ENCODE peak calls at places on chromosomes 13 and 19, in five cellular contexts. R is IMR-90, T is H1, V is H9, E is mesendoderm. U is an unnamed sample. For H3K27me3, the result is how much of the 10 kb centered on the place peaks cover.

GRCh38 chr13:79085021-79085420 is 321.0 kb downstream of the RBM26 start:
- DNase-seq in T (no peak), E (no peak), V (no peak), R (no peak), U (no peak)

GRCh38 chr19:43519436-43520088 is 7.4 kb downstream of the ETHE1 start:
- DNase-seq in E (peak), T (peak), R (peak), V (peak), U (peak)

GRCh38 chr13:113155201-113155600 is 3.2 kb upstream of the PROZ start:
- DNase-seq in V (peak), R (no peak), E (no peak), T (no peak), U (no peak)

GRCh38 chr13:31201341-31202024 is 1.7 kb downstream of the B3GLCT start:
- DNase-seq in E (no peak), V (no peak), R (peak), T (no peak), U (no peak)

GRCh38 chr19:23882493-23882892 is 32.2 kb upstream of the ZNF726 start:
- DNase-seq in T (no peak), E (no peak), V (no peak), R (no peak), U (no peak)

GRCh38 chr13:75418997-75419396 is 63.0 kb downstream of the TBC1D4 start:
- DNase-seq in V (no peak), R (peak), E (no peak), T (no peak), U (no peak)

GRCh38 chr13:48009298-48009697 is 8.2 kb upstream of the SUCLA2 start:
- DNase-seq in V (no peak), E (peak), R (peak), T (no peak), U (no peak)

GRCh38 chr13:88472316-88472715 is 801.1 kb downstream of the SLITRK5 start:
- DNase-seq in E (no peak), R (no peak), V (no peak), T (no peak), U (no peak)

GRCh38 chr19:571127-571974 is 1.0 kb upstream of the BSG start:
- DNase-seq in E (peak), T (no peak), R (peak), V (peak), U (peak)

GRCh38 chr13:107373551-107373950 is 805.6 kb upstream of the ARGLU1 start:
- DNase-seq in R (peak), E (peak), V (peak), T (no peak), U (peak)

GRCh38 chr19:43768273-43769050 is 12.3 kb downstream of the KCNN4 start:
- DNase-seq in R (no peak), T (no peak), V (no peak), E (no peak), U (no peak)

GRCh38 chr19:29002336-29002735 is 210.6 kb downstream of the UQCRFS1 start:
- DNase-seq in T (no peak), E (no peak), R (no peak), V (no peak), U (no peak)

GRCh38 chr13:40563350-40564125 is 102.9 kb downstream of the FOXO1 start:
- DNase-seq in T (no peak), E (no peak), V (no peak), R (no peak), U (no peak)

GRCh38 chr19:39411006-39411831 is 1.2 kb upstream of the PLEKHG2 start:
- DNase-seq in E (peak), R (peak), V (no peak), T (no peak), U (no peak)

GRCh38 chr13:113562085-113562749 is 22.3 kb upstream of the TFDP1 start:
- DNase-seq in R (peak), V (peak), E (peak), T (peak), U (peak)

GRCh38 chr19:13101590-13102415 is 855 bp downstream of the LYL1 start:
- DNase-seq in E (no peak), V (no peak), R (no peak), T (no peak), U (no peak)

GRCh38 chr13:30751183-30751933 is 16.0 kb downstream of the ALOX5AP start:
- DNase-seq in T (no peak), V (no peak), E (no peak), R (no peak), U (no peak)

GRCh38 chr13:110625771-110626321 is 10.5 kb downstream of the NAXD start:
- DNase-seq in E (no peak), T (no peak), R (no peak), V (no peak), U (no peak)

GRCh38 chr19:18945297-18945696 is 4.3 kb upstream of the HOMER3 start:
- DNase-seq in V (no peak), T (no peak), R (no peak), E (no peak), U (no peak)

GRCh38 chr13:114231886-114232285 is 2.8 kb upstream of the CDC16 start:
- DNase-seq in E (no peak), V (no peak), R (no peak), T (no peak), U (no peak)

GRCh38 chr19:50359432-50359818 is 6.0 kb downstream of the NAPSA start:
- DNase-seq in T (no peak), R (no peak), E (no peak), V (no peak), U (no peak)

DNA sequence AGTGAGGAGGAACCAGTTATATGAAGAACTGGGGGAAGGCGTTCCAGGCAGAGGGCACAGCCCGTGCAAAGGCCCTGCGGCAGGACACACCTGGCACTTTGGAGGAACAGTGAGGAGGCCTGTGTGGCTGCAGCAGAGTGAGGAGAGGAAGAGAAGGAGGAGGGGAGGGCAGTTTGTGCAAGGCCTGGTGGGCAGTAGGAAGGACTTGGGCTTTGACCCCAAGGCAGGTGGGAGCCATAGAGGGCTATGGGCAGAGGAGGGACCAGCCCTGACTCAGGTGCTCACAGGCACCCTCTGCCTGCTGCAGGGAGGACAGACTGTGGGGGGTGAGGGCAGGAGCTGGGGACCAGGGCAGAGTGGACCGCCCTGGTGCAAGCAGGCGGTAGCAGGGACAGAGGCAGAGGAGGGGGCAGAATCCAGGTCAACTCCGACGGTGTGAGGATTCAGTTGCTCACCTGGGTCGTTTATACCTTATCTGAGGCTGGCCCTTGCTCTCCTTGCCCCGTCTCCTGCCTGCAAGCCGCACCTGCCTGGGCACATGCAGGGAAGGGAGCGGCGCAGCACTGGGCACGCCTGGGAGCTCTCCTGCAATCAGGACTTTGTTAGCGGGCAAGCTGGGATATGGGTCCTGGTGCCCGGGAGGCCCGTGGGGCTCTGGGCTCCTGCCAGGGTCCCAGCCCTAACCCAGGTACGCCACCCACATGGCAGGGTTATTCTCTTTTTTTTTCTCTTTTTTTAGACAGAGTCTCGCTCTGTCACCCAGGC is 34.8 kb downstream of the NFIC start:
- DNase-seq in R (no peak), E (no peak), V (no peak), T (no peak), U (no peak)
- H3K27me3 ChIP-seq in R (under half), E (under half), V (under half), T (under half), U (under half)

GRCh38 chr13:83168575-83168974 is 713.7 kb downstream of the SLITRK1 start:
- DNase-seq in V (no peak), T (no peak), E (no peak), R (peak), U (no peak)

GRCh38 chr13:83162493-83162892 is 719.8 kb downstream of the SLITRK1 start:
- DNase-seq in R (peak), E (peak), V (no peak), T (no peak), U (no peak)

DNA sequence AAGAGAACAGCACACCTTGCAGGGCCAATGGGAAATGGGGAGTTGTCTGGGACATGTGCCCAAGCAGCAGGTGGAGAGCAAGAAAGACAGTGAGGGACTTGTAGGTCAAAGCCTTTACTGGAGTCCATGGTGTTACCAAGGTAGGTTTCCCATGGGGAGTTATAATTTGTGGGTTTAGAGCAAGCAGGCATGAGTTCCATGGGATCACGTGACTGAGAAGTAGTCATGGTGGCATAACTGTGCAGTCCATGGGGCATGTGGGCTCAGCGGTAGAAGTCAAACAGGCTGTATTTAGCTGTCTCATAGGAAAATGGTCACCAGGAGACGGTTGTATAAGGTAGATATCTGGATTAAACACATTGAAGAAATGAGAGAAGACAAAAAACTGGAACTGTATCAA is 715.1 kb downstream of the SLITRK1 start:
- DNase-seq in E (no peak), T (no peak), V (no peak), R (no peak), U (no peak)
- H2AK5ac ChIP-seq in E (no peak), T (no peak), V (no peak), R (no peak), U (no peak)

GRCh38 chr13:91647361-91647970 is 249.0 kb downstream of the GPC5 start:
- DNase-seq in E (peak), T (peak), V (peak), R (peak), U (peak)

GRCh38 chr13:91639316-91639715 is 240.9 kb downstream of the GPC5 start:
- DNase-seq in V (no peak), T (no peak), E (no peak), R (peak), U (no peak)

GRCh38 chr13:91643394-91643793 is 245.0 kb downstream of the GPC5 start:
- DNase-seq in V (no peak), T (no peak), E (no peak), R (no peak), U (no peak)
- H3K27me3 ChIP-seq in V (under half), T (under half), E (under half), R (under half), U (under half)

GRCh38 chr13:106102776-106103175 is 432.7 kb downstream of the EFNB2 start:
- DNase-seq in R (no peak), E (no peak), T (no peak), V (no peak), U (no peak)

GRCh38 chr13:106100261-106100919 is 435.1 kb downstream of the EFNB2 start:
- DNase-seq in V (peak), T (peak), E (peak), R (no peak), U (peak)

GRCh38 chr13:106101201-106101600 is 434.3 kb downstream of the EFNB2 start:
- DNase-seq in V (no peak), R (no peak), T (no peak), E (no peak), U (no peak)

GRCh38 chr13:106098778-106099177 is 436.7 kb downstream of the EFNB2 start:
- DNase-seq in T (no peak), E (peak), V (no peak), R (no peak), U (no peak)

DNA sequence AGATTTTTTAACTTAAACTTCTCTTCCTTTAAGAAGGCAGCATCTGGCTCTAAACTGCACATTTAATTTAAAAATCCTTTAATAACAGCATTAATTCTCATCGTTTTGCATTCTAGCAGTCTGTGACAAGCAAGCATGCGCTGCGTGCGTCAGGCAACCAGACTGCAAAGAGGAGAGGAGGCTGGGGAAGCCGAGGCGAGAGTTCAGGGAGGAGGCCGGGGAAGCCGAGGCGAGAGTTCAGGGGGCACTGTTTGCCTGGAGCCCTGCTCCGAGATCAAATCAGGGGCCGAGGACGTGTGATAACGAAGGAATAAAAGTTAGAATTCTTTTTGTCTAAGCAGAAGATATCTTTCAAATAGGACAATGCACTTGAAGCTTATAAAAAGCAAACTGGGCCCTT is 435.7 kb downstream of the EFNB2 start:
- DNase-seq in T (no peak), E (no peak), V (no peak), R (no peak), U (no peak)
- H2AK5ac ChIP-seq in T (no peak), E (peak), V (no peak), R (peak), U (no peak)